ENCODE peak calls at places on chromosome 15, in nine cellular contexts. One of them, this sample, is unnamed.

GRCh38 chr15:27449041-27449440 is 478.1 kb downstream of the GABRG3 start:
- DNase-seq in AG09319: no peak
- DNase-seq in astrocyte: peak
- DNase-seq in AG04450: no peak
- DNase-seq in Caco-2: no peak
- DNase-seq in GM13976: no peak
- DNase-seq in astrocyte of the spinal cord: peak
- DNase-seq in GM13977: no peak
- DNase-seq in adrenal gland: no peak
- DNase-seq in this sample: no peak

GRCh38 chr15:19987389-19988048 is 554.1 kb downstream of the GOLGA6L6 start:
- DNase-seq in AG09319: no peak
- DNase-seq in astrocyte: no peak
- DNase-seq in AG04450: no peak
- DNase-seq in Caco-2: peak
- DNase-seq in GM13976: no peak
- DNase-seq in astrocyte of the spinal cord: no peak
- DNase-seq in GM13977: no peak
- DNase-seq in adrenal gland: no peak
- DNase-seq in this sample: no peak

GRCh38 chr15:76169013-76169412 is 109.2 kb downstream of the TMEM266 start:
- DNase-seq in AG09319: no peak
- DNase-seq in astrocyte: no peak
- DNase-seq in AG04450: no peak
- DNase-seq in Caco-2: peak
- DNase-seq in GM13976: no peak
- DNase-seq in astrocyte of the spinal cord: no peak
- DNase-seq in GM13977: peak
- DNase-seq in adrenal gland: no peak
- DNase-seq in this sample: no peak

GRCh38 chr15:72168131-72168825 is 29.3 kb downstream of the GRAMD2A start:
- DNase-seq in AG09319: no peak
- DNase-seq in astrocyte: peak
- DNase-seq in AG04450: no peak
- DNase-seq in Caco-2: peak
- DNase-seq in GM13976: peak
- DNase-seq in astrocyte of the spinal cord: peak
- DNase-seq in GM13977: no peak
- DNase-seq in adrenal gland: no peak
- DNase-seq in this sample: no peak

GRCh38 chr15:88630141-88630721 is 8.6 kb upstream of the ISG20 start:
- DNase-seq in AG09319: no peak
- DNase-seq in astrocyte: no peak
- DNase-seq in AG04450: no peak
- DNase-seq in Caco-2: no peak
- DNase-seq in GM13976: no peak
- DNase-seq in astrocyte of the spinal cord: no peak
- DNase-seq in GM13977: no peak
- DNase-seq in adrenal gland: no peak
- DNase-seq in this sample: no peak

GRCh38 chr15:49370782-49371181 is 52.3 kb upstream of the FGF7 start:
- DNase-seq in AG09319: no peak
- DNase-seq in astrocyte: no peak
- DNase-seq in AG04450: no peak
- DNase-seq in Caco-2: no peak
- DNase-seq in GM13976: no peak
- DNase-seq in astrocyte of the spinal cord: peak
- DNase-seq in GM13977: no peak
- DNase-seq in adrenal gland: no peak
- DNase-seq in this sample: no peak

GRCh38 chr15:90376789-90377188 is 11.3 kb upstream of the IQGAP1 start:
- DNase-seq in AG09319: no peak
- DNase-seq in astrocyte: no peak
- DNase-seq in AG04450: no peak
- DNase-seq in Caco-2: no peak
- DNase-seq in GM13976: no peak
- DNase-seq in astrocyte of the spinal cord: no peak
- DNase-seq in GM13977: no peak
- DNase-seq in adrenal gland: no peak
- DNase-seq in this sample: no peak

GRCh38 chr15:84023636-84024035 is 211.9 kb upstream of the GOLGA6L4 start:
- DNase-seq in AG09319: peak
- DNase-seq in astrocyte: no peak
- DNase-seq in AG04450: peak
- DNase-seq in Caco-2: peak
- DNase-seq in GM13976: peak
- DNase-seq in astrocyte of the spinal cord: no peak
- DNase-seq in GM13977: peak
- DNase-seq in adrenal gland: peak
- DNase-seq in this sample: peak

GRCh38 chr15:90599639-90600038 is 69.9 kb downstream of the CRTC3 start:
- DNase-seq in AG09319: no peak
- DNase-seq in astrocyte: no peak
- DNase-seq in AG04450: no peak
- DNase-seq in Caco-2: no peak
- DNase-seq in GM13976: no peak
- DNase-seq in astrocyte of the spinal cord: no peak
- DNase-seq in GM13977: no peak
- DNase-seq in adrenal gland: no peak
- DNase-seq in this sample: no peak

GRCh38 chr15:58473720-58474119 is 41.9 kb downstream of the LIPC start:
- DNase-seq in AG09319: peak
- DNase-seq in astrocyte: peak
- DNase-seq in AG04450: peak
- DNase-seq in Caco-2: no peak
- DNase-seq in GM13976: peak
- DNase-seq in astrocyte of the spinal cord: peak
- DNase-seq in GM13977: peak
- DNase-seq in adrenal gland: no peak
- DNase-seq in this sample: no peak

GRCh38 chr15:100918690-100919480 is at the start of gene LRRK1:
- DNase-seq in AG09319: no peak
- DNase-seq in astrocyte: peak
- DNase-seq in AG04450: no peak
- DNase-seq in Caco-2: peak
- DNase-seq in GM13976: peak
- DNase-seq in astrocyte of the spinal cord: peak
- DNase-seq in GM13977: peak
- DNase-seq in adrenal gland: peak
- DNase-seq in this sample: no peak

GRCh38 chr15:96428742-96429141 is 98.2 kb downstream of the NR2F2 start:
- DNase-seq in AG09319: peak
- DNase-seq in astrocyte: peak
- DNase-seq in AG04450: peak
- DNase-seq in Caco-2: no peak
- DNase-seq in GM13976: no peak
- DNase-seq in astrocyte of the spinal cord: peak
- DNase-seq in GM13977: no peak
- DNase-seq in adrenal gland: peak
- DNase-seq in this sample: no peak

GRCh38 chr15:70068783-70069565 is 28.7 kb downstream of the TLE3 start:
- DNase-seq in AG09319: no peak
- DNase-seq in astrocyte: no peak
- DNase-seq in AG04450: no peak
- DNase-seq in Caco-2: no peak
- DNase-seq in GM13976: no peak
- DNase-seq in astrocyte of the spinal cord: no peak
- DNase-seq in GM13977: no peak
- DNase-seq in adrenal gland: no peak
- DNase-seq in this sample: no peak

GRCh38 chr15:31303434-31304073 is 23.1 kb upstream of the KLF13 start:
- DNase-seq in AG09319: no peak
- DNase-seq in astrocyte: no peak
- DNase-seq in AG04450: no peak
- DNase-seq in Caco-2: no peak
- DNase-seq in GM13976: no peak
- DNase-seq in astrocyte of the spinal cord: no peak
- DNase-seq in GM13977: peak
- DNase-seq in adrenal gland: peak
- DNase-seq in this sample: no peak

GRCh38 chr15:70291696-70292510 is 194.2 kb upstream of the TLE3 start:
- DNase-seq in AG09319: no peak
- DNase-seq in astrocyte: no peak
- DNase-seq in AG04450: no peak
- DNase-seq in Caco-2: peak
- DNase-seq in GM13976: no peak
- DNase-seq in astrocyte of the spinal cord: no peak
- DNase-seq in GM13977: no peak
- DNase-seq in adrenal gland: no peak
- DNase-seq in this sample: no peak

GRCh38 chr15:88166330-88166993 is 90.1 kb downstream of the NTRK3 start:
- DNase-seq in AG09319: no peak
- DNase-seq in astrocyte: peak
- DNase-seq in AG04450: no peak
- DNase-seq in Caco-2: peak
- DNase-seq in GM13976: peak
- DNase-seq in astrocyte of the spinal cord: no peak
- DNase-seq in GM13977: no peak
- DNase-seq in adrenal gland: peak
- DNase-seq in this sample: no peak

GRCh38 chr15:58264068-58264971 is 126.1 kb downstream of the AQP9 start:
- DNase-seq in AG09319: no peak
- DNase-seq in astrocyte: no peak
- DNase-seq in AG04450: no peak
- DNase-seq in Caco-2: no peak
- DNase-seq in GM13976: no peak
- DNase-seq in astrocyte of the spinal cord: no peak
- DNase-seq in GM13977: no peak
- DNase-seq in adrenal gland: no peak
- DNase-seq in this sample: no peak

DNA sequence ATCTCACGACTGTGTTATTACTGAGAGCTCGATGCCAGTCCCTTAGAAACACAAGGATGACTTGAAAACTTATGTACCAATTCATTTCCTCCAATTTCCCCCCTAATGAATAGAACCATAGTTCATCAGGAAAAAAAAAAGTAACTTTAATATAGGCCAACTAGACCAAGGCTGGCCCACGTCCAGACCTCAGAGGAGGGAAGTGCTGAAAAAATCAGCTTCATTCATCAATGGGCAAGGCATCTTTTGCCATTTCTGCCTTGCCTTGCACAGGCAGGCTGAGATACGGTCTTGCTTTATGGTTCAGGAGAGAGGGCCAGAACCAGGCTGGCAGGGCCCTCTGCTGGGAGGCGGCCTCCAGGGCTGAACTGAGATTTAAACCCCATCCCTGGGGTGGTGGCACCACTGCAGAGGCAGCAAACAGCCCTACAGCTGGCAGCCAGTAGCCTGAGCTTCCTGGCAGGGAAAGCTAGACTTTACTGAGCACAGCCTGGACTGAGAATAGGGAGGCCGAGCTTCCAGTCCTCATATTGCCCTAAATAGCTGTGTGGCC is 104.1 kb upstream of the TNFAIP8L3 start:
- DNase-seq in AG09319: no peak
- DNase-seq in astrocyte: peak
- DNase-seq in AG04450: no peak
- DNase-seq in Caco-2: no peak
- DNase-seq in GM13976: no peak
- DNase-seq in astrocyte of the spinal cord: no peak
- DNase-seq in GM13977: no peak
- DNase-seq in adrenal gland: no peak
- DNase-seq in this sample: no peak
- TF ChIP-seq CTCF in AG09319: no peak
- TF ChIP-seq CTCF in astrocyte: no peak
- TF ChIP-seq CTCF in AG04450: no peak
- TF ChIP-seq CTCF in Caco-2: no peak
- TF ChIP-seq CTCF in GM13976: no peak
- TF ChIP-seq CTCF in astrocyte of the spinal cord: peak
- TF ChIP-seq CTCF in GM13977: no peak
- TF ChIP-seq CTCF in adrenal gland: no peak
- TF ChIP-seq CTCF in this sample: no peak

GRCh38 chr15:64400583-64400982 is 12.9 kb downstream of the TRIP4 start:
- DNase-seq in AG09319: no peak
- DNase-seq in astrocyte: no peak
- DNase-seq in AG04450: no peak
- DNase-seq in Caco-2: no peak
- DNase-seq in GM13976: no peak
- DNase-seq in astrocyte of the spinal cord: no peak
- DNase-seq in GM13977: no peak
- DNase-seq in adrenal gland: no peak
- DNase-seq in this sample: no peak
- TF ChIP-seq CTCF in AG09319: no peak
- TF ChIP-seq CTCF in astrocyte: no peak
- TF ChIP-seq CTCF in AG04450: no peak
- TF ChIP-seq CTCF in Caco-2: no peak
- TF ChIP-seq CTCF in GM13976: no peak
- TF ChIP-seq CTCF in astrocyte of the spinal cord: no peak
- TF ChIP-seq CTCF in GM13977: no peak
- TF ChIP-seq CTCF in adrenal gland: no peak
- TF ChIP-seq CTCF in this sample: no peak

GRCh38 chr15:69015591-69015990 is 1.1 kb downstream of the NOX5 start:
- DNase-seq in AG09319: no peak
- DNase-seq in astrocyte: no peak
- DNase-seq in AG04450: no peak
- DNase-seq in Caco-2: no peak
- DNase-seq in GM13976: no peak
- DNase-seq in astrocyte of the spinal cord: no peak
- DNase-seq in GM13977: no peak
- DNase-seq in adrenal gland: no peak
- DNase-seq in this sample: no peak
- TF ChIP-seq CTCF in AG09319: no peak
- TF ChIP-seq CTCF in astrocyte: no peak
- TF ChIP-seq CTCF in AG04450: no peak
- TF ChIP-seq CTCF in Caco-2: no peak
- TF ChIP-seq CTCF in GM13976: no peak
- TF ChIP-seq CTCF in astrocyte of the spinal cord: no peak
- TF ChIP-seq CTCF in GM13977: no peak
- TF ChIP-seq CTCF in adrenal gland: no peak
- TF ChIP-seq CTCF in this sample: no peak

GRCh38 chr15:77786181-77786890 is 153.6 kb upstream of the LINGO1 start:
- DNase-seq in AG09319: no peak
- DNase-seq in astrocyte: no peak
- DNase-seq in AG04450: no peak
- DNase-seq in Caco-2: no peak
- DNase-seq in GM13976: no peak
- DNase-seq in astrocyte of the spinal cord: no peak
- DNase-seq in GM13977: no peak
- DNase-seq in adrenal gland: peak
- DNase-seq in this sample: no peak

GRCh38 chr15:77782691-77783090 is 150.0 kb upstream of the LINGO1 start:
- DNase-seq in AG09319: no peak
- DNase-seq in astrocyte: no peak
- DNase-seq in AG04450: no peak
- DNase-seq in Caco-2: no peak
- DNase-seq in GM13976: no peak
- DNase-seq in astrocyte of the spinal cord: no peak
- DNase-seq in GM13977: no peak
- DNase-seq in adrenal gland: no peak
- DNase-seq in this sample: no peak

GRCh38 chr15:77786956-77787355 is 154.2 kb upstream of the LINGO1 start:
- DNase-seq in AG09319: no peak
- DNase-seq in astrocyte: no peak
- DNase-seq in AG04450: no peak
- DNase-seq in Caco-2: no peak
- DNase-seq in GM13976: no peak
- DNase-seq in astrocyte of the spinal cord: no peak
- DNase-seq in GM13977: no peak
- DNase-seq in adrenal gland: no peak
- DNase-seq in this sample: no peak

GRCh38 chr15:77783636-77784035 is 150.9 kb upstream of the LINGO1 start:
- DNase-seq in AG09319: no peak
- DNase-seq in astrocyte: no peak
- DNase-seq in AG04450: no peak
- DNase-seq in Caco-2: no peak
- DNase-seq in GM13976: no peak
- DNase-seq in astrocyte of the spinal cord: no peak
- DNase-seq in GM13977: no peak
- DNase-seq in adrenal gland: no peak
- DNase-seq in this sample: no peak

GRCh38 chr15:77784361-77785292 is 151.9 kb upstream of the LINGO1 start:
- DNase-seq in AG09319: no peak
- DNase-seq in astrocyte: no peak
- DNase-seq in AG04450: no peak
- DNase-seq in Caco-2: peak
- DNase-seq in GM13976: peak
- DNase-seq in astrocyte of the spinal cord: no peak
- DNase-seq in GM13977: peak
- DNase-seq in adrenal gland: peak
- DNase-seq in this sample: no peak
- TF ChIP-seq CTCF in AG09319: peak
- TF ChIP-seq CTCF in astrocyte: peak
- TF ChIP-seq CTCF in AG04450: peak
- TF ChIP-seq CTCF in Caco-2: no peak
- TF ChIP-seq CTCF in GM13976: peak
- TF ChIP-seq CTCF in astrocyte of the spinal cord: peak
- TF ChIP-seq CTCF in GM13977: peak
- TF ChIP-seq CTCF in adrenal gland: no peak
- TF ChIP-seq CTCF in this sample: no peak

This sample was measured in tibial nerve.